ENCODE peak calls at places on chromosome 1, in five cellular contexts. X is substantia nigra, I is AG08396, H is NCI-H446 treated with DMSO at 0.1 percent for 48 hours, T is GF-D8. S is an unnamed sample.

GRCh38 chr1:8395433-8395866 is 77.5 kb downstream of the SLC45A1 start:
- DNase-seq in I (no peak), T (peak), H (no peak), X (no peak), S (peak)

GRCh38 chr1:59294423-59294822 is 2.5 kb upstream of the FGGY start:
- DNase-seq in H (no peak), T (no peak), I (no peak), X (no peak), S (no peak)

GRCh38 chr1:234696148-234696576 is 86.2 kb upstream of the IRF2BP2 start:
- DNase-seq in X (no peak), I (no peak), H (no peak), T (no peak), S (no peak)

GRCh38 chr1:182666736-182667135 is 17.7 kb downstream of the RGS8 start:
- DNase-seq in I (no peak), X (no peak), H (no peak), T (no peak), S (no peak)

GRCh38 chr1:58047265-58047858 is 499.2 kb downstream of the OMA1 start:
- DNase-seq in X (no peak), I (peak), T (no peak), H (no peak), S (peak)

GRCh38 chr1:45796946-45797345 is 6.5 kb upstream of the MAST2 start:
- DNase-seq in H (no peak), T (no peak), X (no peak), I (no peak), S (no peak)

GRCh38 chr1:215594640-215595039 is 27.5 kb downstream of the KCTD3 start:
- DNase-seq in T (no peak), H (no peak), X (no peak), I (peak), S (no peak)

GRCh38 chr1:226680653-226681052 is 58.4 kb downstream of the ITPKB start:
- DNase-seq in I (no peak), X (no peak), T (no peak), H (no peak), S (no peak)